ENCODE peak calls at places on chromosomes 16 and 17, in six cellular contexts. D is foreskin fibroblast, J is esophagus squamous epithelium, S is RWPE1, P is keratinocyte, R is epithelial cell of esophagus. T is an unnamed sample.

GRCh38 chr16:7921360-7921759 is 588.7 kb downstream of the RBFOX1 start:
- DNase-seq in D (no peak), J (no peak), S (no peak), P (no peak), R (no peak), T (no peak)

GRCh38 chr17:15409721-15410247 is 57.6 kb downstream of the CDRT4 start:
- DNase-seq in D (peak; percentile 88), J (no peak), S (peak; percentile 42), P (peak; percentile 69), R (peak; percentile 73), T (no peak)

GRCh38 chr17:4420692-4421131 is 13.0 kb upstream of the SPNS3 start:
- DNase-seq in D (peak; percentile 44), J (no peak), S (peak; percentile 76), P (no peak), R (peak; percentile 79), T (peak; percentile 24)

GRCh38 chr16:49557070-49557446 is 183.5 kb downstream of the C16orf78 start:
- DNase-seq in D (no peak), J (no peak), S (no peak), P (no peak), R (no peak), T (peak; percentile 21)

GRCh38 chr17:80528521-80528920 is 16.1 kb upstream of the RPTOR start:
- DNase-seq in D (no peak), J (no peak), S (no peak), P (no peak), R (no peak), T (no peak)

GRCh38 chr17:62807812-62808575 is at the start of gene MARCHF10:
- DNase-seq in D (no peak), J (no peak), S (peak; percentile 51), P (no peak), R (no peak), T (peak; percentile 43)

GRCh38 chr16:68379472-68380347 is 68.6 kb downstream of the SMPD3 start:
- DNase-seq in D (no peak), J (no peak), S (no peak), P (no peak), R (no peak), T (no peak)

GRCh38 chr17:59355030-59355694 is 23.7 kb downstream of the YPEL2 start:
- DNase-seq in D (no peak), J (no peak), S (no peak), P (no peak), R (peak; percentile 13), T (no peak)

GRCh38 chr16:67470314-67470713 is 10.6 kb downstream of the ATP6V0D1 start:
- DNase-seq in D (no peak), J (no peak), S (no peak), P (no peak), R (no peak), T (no peak)

GRCh38 chr17:71759422-71760060 is 361.3 kb upstream of the SOX9 start:
- DNase-seq in D (no peak), J (no peak), S (no peak), P (no peak), R (no peak), T (no peak)

GRCh38 chr16:73213761-73214480 is 166.0 kb upstream of the ZFHX3 start:
- DNase-seq in D (peak; percentile 42), J (no peak), S (no peak), P (no peak), R (no peak), T (no peak)

GRCh38 chr17:77311371-77311981 is 170.7 kb downstream of the SEC14L1 start:
- DNase-seq in D (no peak), J (no peak), S (no peak), P (no peak), R (no peak), T (no peak)

GRCh38 chr17:69175812-69176517 is 34.3 kb upstream of the ABCA6 start:
- DNase-seq in D (peak; percentile 73), J (no peak), S (peak; percentile 58), P (peak; percentile 30), R (peak; percentile 92), T (no peak)

GRCh38 chr17:53058031-53058430 is 764.7 kb upstream of the KIF2B start:
- DNase-seq in D (no peak), J (no peak), S (no peak), P (no peak), R (peak; percentile 19), T (no peak)

GRCh38 chr17:694239-694638 is 20.4 kb downstream of the VPS53 start:
- DNase-seq in D (peak; percentile 94), J (no peak), S (peak; percentile 83), P (peak; percentile 85), R (peak; percentile 94), T (no peak)

GRCh38 chr17:57404073-57404472 is 147.8 kb downstream of the MSI2 start:
- DNase-seq in D (no peak), J (no peak), S (no peak), P (no peak), R (peak; percentile 16), T (no peak)

GRCh38 chr17:6657633-6658287 is 6.2 kb downstream of the C17orf100 start:
- DNase-seq in D (no peak), J (no peak), S (no peak), P (no peak), R (no peak), T (no peak)

GRCh38 chr17:6660101-6660500 is 8.5 kb downstream of the C17orf100 start:
- DNase-seq in D (no peak), J (no peak), S (no peak), P (no peak), R (no peak), T (no peak)

GRCh38 chr17:6651483-6652452 is at the start of the genes C17orf100 and MED31:
- DNase-seq in D (peak; percentile 92), J (peak; percentile 62), S (peak; percentile 96), P (no peak), R (peak; percentile 94), T (peak; percentile 93)

GRCh38 chr17:6660765-6661463 is 9.4 kb downstream of the C17orf100 start:
- DNase-seq in D (no peak), J (no peak), S (no peak), P (no peak), R (no peak), T (no peak)

DNA sequence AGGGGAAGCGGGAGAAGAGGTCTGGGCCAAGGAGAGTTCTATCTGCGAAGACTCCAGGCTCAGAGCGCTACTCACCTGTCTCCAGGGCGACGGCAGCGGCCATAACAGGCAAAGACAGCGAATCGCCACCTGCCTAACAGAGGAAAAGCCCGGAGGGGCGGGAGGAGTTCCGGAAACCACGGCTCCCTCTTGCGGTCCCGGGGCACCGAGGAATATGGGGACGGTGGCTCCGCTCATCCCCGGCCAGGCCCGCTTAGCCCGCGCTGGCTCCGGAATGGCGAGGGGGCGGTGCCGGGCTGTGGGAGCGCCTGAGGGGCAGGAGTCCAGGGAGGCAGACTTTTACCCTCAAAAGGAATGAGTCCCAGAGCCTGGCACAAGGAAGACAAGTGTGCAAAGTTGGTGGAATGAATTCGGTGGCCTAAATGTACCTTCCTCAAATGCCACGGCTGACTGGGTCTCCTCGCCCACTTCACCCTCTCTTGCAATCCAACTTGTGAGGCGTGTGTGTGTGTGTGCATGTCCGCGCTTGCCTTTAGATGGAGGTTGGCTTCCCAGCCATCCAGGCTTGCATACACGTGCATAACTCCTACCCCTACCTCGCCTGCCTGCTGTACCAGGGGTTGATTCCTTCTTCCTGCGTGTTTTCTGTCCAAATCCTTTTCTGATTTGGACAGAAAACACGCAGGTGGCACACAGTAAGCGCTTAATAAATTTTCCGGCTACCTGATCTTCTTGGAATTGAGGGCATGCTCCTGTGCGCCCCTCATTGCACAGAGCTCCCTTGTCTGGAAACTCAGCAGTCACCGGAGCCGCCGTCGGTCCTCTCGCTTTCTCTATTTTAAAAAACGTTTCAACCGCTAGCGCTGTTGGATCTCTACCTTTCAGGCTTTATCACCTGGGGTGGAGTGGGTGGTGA is 3.5 kb downstream of the C17orf100 start:
- DNase-seq in D (no peak), J (no peak), S (peak; percentile 74), P (no peak), R (peak; percentile 92), T (no peak)
- TF ChIP-seq CTCF in D (no peak), J (no peak), S (peak; percentile 44), P (no peak), R (peak; percentile 26), T (no peak)

DNA sequence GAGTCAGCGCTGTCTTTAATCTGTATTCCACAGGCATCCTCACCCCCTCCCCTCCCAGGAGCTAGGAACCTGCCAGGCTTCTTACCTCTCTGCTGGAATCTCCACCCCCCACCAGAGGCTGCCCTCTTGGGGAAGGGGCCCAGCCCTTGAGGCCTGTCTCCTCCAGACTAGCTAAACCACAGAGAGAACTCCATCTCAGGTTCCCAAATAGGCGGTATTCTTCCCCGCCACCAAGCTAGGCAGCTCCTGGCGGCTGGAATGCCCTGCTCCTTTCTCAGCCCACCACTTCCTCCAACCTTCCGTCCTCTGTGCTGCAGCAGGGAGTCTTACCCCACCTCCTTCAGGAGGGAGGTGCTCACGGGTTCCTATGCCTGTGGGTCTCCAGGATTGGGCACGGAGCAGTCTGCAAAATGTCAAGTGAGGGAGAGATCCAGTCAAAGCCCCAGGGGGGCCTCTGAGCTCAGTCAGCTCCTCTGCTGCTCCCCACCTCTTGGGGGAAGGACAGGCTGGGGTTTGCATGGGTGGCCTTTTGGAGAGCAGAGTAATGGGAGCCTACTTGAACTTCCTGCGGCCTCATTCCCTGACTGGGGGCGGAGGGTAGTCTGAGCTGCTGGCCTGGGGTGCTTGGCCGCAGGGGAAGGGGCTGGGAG is 55.7 kb downstream of the SREBF1 start:
- DNase-seq in D (no peak), J (no peak), S (no peak), P (no peak), R (peak; percentile 52), T (peak; percentile 37)
- TF ChIP-seq CTCF in D (peak; percentile 8), J (no peak), S (no peak), P (peak; percentile 41), R (peak; percentile 40), T (peak; percentile 43)

DNA sequence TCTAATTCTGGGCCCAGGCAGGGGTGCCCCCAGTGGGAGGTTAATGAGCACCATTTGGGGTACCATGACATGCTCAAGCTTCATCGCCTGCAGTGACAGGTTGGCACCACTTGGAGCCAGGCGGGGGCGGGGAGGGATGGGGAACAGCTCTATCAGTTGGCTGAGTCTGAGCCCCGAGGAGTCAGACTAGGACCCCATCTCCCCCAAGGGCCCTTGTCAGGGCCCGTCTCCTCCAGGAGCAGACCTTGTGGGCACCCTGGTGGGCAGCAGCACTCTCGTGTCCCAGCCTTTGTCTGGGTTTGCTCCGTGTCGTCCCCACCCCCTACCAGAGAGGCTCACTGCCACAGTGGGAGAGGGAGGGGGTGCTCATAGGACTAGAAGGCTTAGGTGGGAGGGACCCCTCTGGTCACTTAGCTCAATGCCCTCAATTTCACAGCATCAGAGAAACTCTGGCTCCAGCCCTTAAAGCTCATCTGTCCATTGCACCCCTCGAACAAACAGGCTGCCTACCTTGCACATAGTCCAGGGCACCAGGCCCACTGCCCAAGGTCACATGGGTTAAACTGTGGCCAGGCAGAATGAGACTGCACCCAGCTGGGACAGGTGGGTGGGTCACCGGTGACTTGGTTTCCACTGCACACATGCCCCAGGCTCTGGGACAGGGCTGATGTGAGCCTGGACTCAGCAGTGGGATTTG is 4.1 kb downstream of the PPP1R9B start:
- DNase-seq in D (no peak), J (no peak), S (no peak), P (no peak), R (no peak), T (no peak)
- TF ChIP-seq CTCF in D (no peak), J (no peak), S (peak; percentile 14), P (no peak), R (peak; percentile 31), T (no peak)

DNA sequence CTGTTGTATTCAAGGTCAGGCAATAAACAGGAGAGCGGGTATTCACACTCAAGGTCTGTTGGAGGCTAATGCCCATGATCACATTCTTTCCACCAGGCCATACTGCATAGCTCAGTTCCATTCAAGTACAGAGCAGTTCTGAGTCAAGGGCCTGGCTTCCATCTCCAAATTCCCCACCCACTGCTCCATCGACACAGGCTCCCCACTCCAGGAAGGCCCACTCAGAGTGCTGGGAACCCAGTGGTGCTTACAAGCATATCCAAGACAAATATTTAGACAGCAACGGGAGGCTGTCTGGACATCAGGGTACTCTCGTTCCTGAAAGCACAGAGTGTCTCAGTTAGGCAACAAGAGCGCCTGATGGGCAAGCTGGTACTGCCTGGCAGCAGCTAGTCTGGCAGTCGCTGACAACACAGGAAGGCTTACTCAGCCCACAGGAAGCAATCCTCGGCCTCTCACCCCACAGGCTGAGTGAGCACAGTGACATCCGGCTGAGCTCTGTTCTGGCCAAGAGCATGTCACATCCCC is 40.9 kb downstream of the RFFL start:
- DNase-seq in D (peak; percentile 95), J (peak; percentile 19), S (peak; percentile 73), P (peak; percentile 44), R (peak; percentile 89), T (no peak)
- TF ChIP-seq CTCF in D (peak; percentile 6), J (no peak), S (no peak), P (peak; percentile 9), R (no peak), T (no peak)

T was measured in progenitor cell of endocrine pancreas.